ENCODE peak calls at places on chromosome 15, in six cellular contexts. One of them, this sample, is unnamed.

GRCh38 chr15:73530649-73531048 is 87.7 kb downstream of the REC114 start:
- DNase-seq in cardiac muscle cell: no peak
- DNase-seq in GM23248: no peak
- DNase-seq in right atrium auricular region: no peak
- DNase-seq in HepG2: no peak
- DNase-seq in A549: no peak
- DNase-seq in this sample: no peak

GRCh38 chr15:67124111-67124510 is 58.7 kb downstream of the SMAD3 start:
- DNase-seq in cardiac muscle cell: no peak
- DNase-seq in GM23248: peak; percentile 30
- DNase-seq in right atrium auricular region: no peak
- DNase-seq in HepG2: no peak
- DNase-seq in A549: no peak
- DNase-seq in this sample: no peak

GRCh38 chr15:52281085-52282035 is 14.2 kb downstream of the MYO5C start:
- DNase-seq in cardiac muscle cell: no peak
- DNase-seq in GM23248: peak; percentile 35
- DNase-seq in right atrium auricular region: no peak
- DNase-seq in HepG2: peak; percentile 89
- DNase-seq in A549: no peak
- DNase-seq in this sample: no peak

GRCh38 chr15:69857686-69858391 is 239.9 kb downstream of the TLE3 start:
- DNase-seq in cardiac muscle cell: no peak
- DNase-seq in GM23248: no peak
- DNase-seq in right atrium auricular region: no peak
- DNase-seq in HepG2: no peak
- DNase-seq in A549: no peak
- DNase-seq in this sample: no peak

GRCh38 chr15:82894971-82895520 is 57.5 kb downstream of the HOMER2 start:
- DNase-seq in cardiac muscle cell: no peak
- DNase-seq in GM23248: peak; percentile 33
- DNase-seq in right atrium auricular region: no peak
- DNase-seq in HepG2: no peak
- DNase-seq in A549: no peak
- DNase-seq in this sample: no peak

GRCh38 chr15:70569139-70569717 is 194.1 kb downstream of the UACA start:
- DNase-seq in cardiac muscle cell: peak; percentile 79
- DNase-seq in GM23248: peak; percentile 61
- DNase-seq in right atrium auricular region: no peak
- DNase-seq in HepG2: peak; percentile 68
- DNase-seq in A549: peak; percentile 67
- DNase-seq in this sample: peak; percentile 49

GRCh38 chr15:99987119-99987506 is 253.9 kb upstream of the LYSMD4 start:
- DNase-seq in cardiac muscle cell: no peak
- DNase-seq in GM23248: no peak
- DNase-seq in right atrium auricular region: no peak
- DNase-seq in HepG2: no peak
- DNase-seq in A549: no peak
- DNase-seq in this sample: no peak

GRCh38 chr15:69906256-69907185 is 191.2 kb downstream of the TLE3 start:
- DNase-seq in cardiac muscle cell: no peak
- DNase-seq in GM23248: no peak
- DNase-seq in right atrium auricular region: no peak
- DNase-seq in HepG2: no peak
- DNase-seq in A549: no peak
- DNase-seq in this sample: peak; percentile 82

GRCh38 chr15:67080900-67081431 is 15.6 kb downstream of the SMAD3 start:
- DNase-seq in cardiac muscle cell: peak; percentile 67
- DNase-seq in GM23248: peak; percentile 98
- DNase-seq in right atrium auricular region: no peak
- DNase-seq in HepG2: no peak
- DNase-seq in A549: no peak
- DNase-seq in this sample: no peak

GRCh38 chr15:69474291-69474690 is 21.7 kb downstream of the RPLP1 start:
- DNase-seq in cardiac muscle cell: no peak
- DNase-seq in GM23248: peak; percentile 83
- DNase-seq in right atrium auricular region: no peak
- DNase-seq in HepG2: no peak
- DNase-seq in A549: no peak
- DNase-seq in this sample: no peak

GRCh38 chr15:81298606-81299005 is 25.3 kb downstream of the STARD5 start:
- DNase-seq in cardiac muscle cell: no peak
- DNase-seq in GM23248: no peak
- DNase-seq in right atrium auricular region: no peak
- DNase-seq in HepG2: no peak
- DNase-seq in A549: no peak
- DNase-seq in this sample: no peak

GRCh38 chr15:51917493-51917892 is 54.1 kb downstream of the LEO1 start:
- DNase-seq in cardiac muscle cell: peak; percentile 44
- DNase-seq in GM23248: peak; percentile 29
- DNase-seq in right atrium auricular region: no peak
- DNase-seq in HepG2: peak; percentile 50
- DNase-seq in A549: peak; percentile 44
- DNase-seq in this sample: peak; percentile 47

GRCh38 chr15:44066211-44066827 is 128.8 kb downstream of the FRMD5 start:
- DNase-seq in cardiac muscle cell: peak; percentile 87
- DNase-seq in GM23248: peak; percentile 82
- DNase-seq in right atrium auricular region: no peak
- DNase-seq in HepG2: peak; percentile 71
- DNase-seq in A549: peak; percentile 24
- DNase-seq in this sample: peak; percentile 46

GRCh38 chr15:67406257-67406861 is 114.6 kb upstream of the C15orf61 start:
- DNase-seq in cardiac muscle cell: peak; percentile 15
- DNase-seq in GM23248: peak; percentile 13
- DNase-seq in right atrium auricular region: no peak
- DNase-seq in HepG2: no peak
- DNase-seq in A549: no peak
- DNase-seq in this sample: no peak

GRCh38 chr15:87764461-87765236 is 491.9 kb downstream of the NTRK3 start:
- DNase-seq in cardiac muscle cell: peak; percentile 62
- DNase-seq in GM23248: peak; percentile 85
- DNase-seq in right atrium auricular region: no peak
- DNase-seq in HepG2: no peak
- DNase-seq in A549: no peak
- DNase-seq in this sample: no peak

GRCh38 chr15:88498991-88499390 is 31.5 kb downstream of the MRPS11 start:
- DNase-seq in cardiac muscle cell: no peak
- DNase-seq in GM23248: no peak
- DNase-seq in right atrium auricular region: no peak
- DNase-seq in HepG2: no peak
- DNase-seq in A549: no peak
- DNase-seq in this sample: no peak

GRCh38 chr15:88604381-88604951 is 16.7 kb upstream of the AEN start:
- DNase-seq in cardiac muscle cell: no peak
- DNase-seq in GM23248: no peak
- DNase-seq in right atrium auricular region: no peak
- DNase-seq in HepG2: no peak
- DNase-seq in A549: no peak
- DNase-seq in this sample: no peak

GRCh38 chr15:67792250-67792942 is 32.9 kb upstream of the SKOR1 start:
- DNase-seq in cardiac muscle cell: no peak
- DNase-seq in GM23248: no peak
- DNase-seq in right atrium auricular region: no peak
- DNase-seq in HepG2: no peak
- DNase-seq in A549: no peak
- DNase-seq in this sample: no peak

GRCh38 chr15:59622289-59622688 is 10.7 kb downstream of the GCNT3 start:
- DNase-seq in cardiac muscle cell: peak; percentile 48
- DNase-seq in GM23248: peak; percentile 67
- DNase-seq in right atrium auricular region: no peak
- DNase-seq in HepG2: peak; percentile 79
- DNase-seq in A549: peak; percentile 96
- DNase-seq in this sample: peak; percentile 76

GRCh38 chr15:70196314-70197291 is 98.9 kb upstream of the TLE3 start:
- DNase-seq in cardiac muscle cell: peak; percentile 97
- DNase-seq in GM23248: peak; percentile 92
- DNase-seq in right atrium auricular region: no peak
- DNase-seq in HepG2: peak; percentile 89
- DNase-seq in A549: no peak
- DNase-seq in this sample: peak; percentile 73

GRCh38 chr15:22942877-22943276 is 37.3 kb downstream of the CYFIP1 start:
- DNase-seq in cardiac muscle cell: no peak
- DNase-seq in GM23248: no peak
- DNase-seq in right atrium auricular region: no peak
- DNase-seq in HepG2: no peak
- DNase-seq in A549: no peak
- DNase-seq in this sample: no peak

GRCh38 chr15:69789648-69790393 is 307.9 kb downstream of the TLE3 start:
- DNase-seq in cardiac muscle cell: no peak
- DNase-seq in GM23248: no peak
- DNase-seq in right atrium auricular region: peak; percentile 47
- DNase-seq in HepG2: no peak
- DNase-seq in A549: no peak
- DNase-seq in this sample: no peak

GRCh38 chr15:67574981-67575632 is 32.6 kb downstream of the MAP2K5 start:
- DNase-seq in cardiac muscle cell: peak; percentile 1
- DNase-seq in GM23248: peak; percentile 15
- DNase-seq in right atrium auricular region: no peak
- DNase-seq in HepG2: no peak
- DNase-seq in A549: no peak
- DNase-seq in this sample: no peak

GRCh38 chr15:82043726-82044372 is 2.0 kb downstream of the MEX3B start:
- DNase-seq in cardiac muscle cell: peak; percentile 20
- DNase-seq in GM23248: peak; percentile 75
- DNase-seq in right atrium auricular region: no peak
- DNase-seq in HepG2: no peak
- DNase-seq in A549: no peak
- DNase-seq in this sample: peak; percentile 62

GRCh38 chr15:31337352-31338031 is 10.9 kb downstream of the KLF13 start:
- DNase-seq in cardiac muscle cell: no peak
- DNase-seq in GM23248: no peak
- DNase-seq in right atrium auricular region: no peak
- DNase-seq in HepG2: no peak
- DNase-seq in A549: no peak
- DNase-seq in this sample: no peak
- H3K4me3 ChIP-seq in cardiac muscle cell: no peak overlapping the region
- H3K4me3 ChIP-seq in GM23248: no peak overlapping the region
- H3K4me3 ChIP-seq in right atrium auricular region: no peak overlapping the region
- H3K4me3 ChIP-seq in HepG2: no peak overlapping the region
- H3K4me3 ChIP-seq in A549: no peak overlapping the region
- H3K4me3 ChIP-seq in this sample: no peak overlapping the region

GRCh38 chr15:27639595-27639994 is 459.5 kb downstream of the OCA2 start:
- DNase-seq in cardiac muscle cell: no peak
- DNase-seq in GM23248: no peak
- DNase-seq in right atrium auricular region: no peak
- DNase-seq in HepG2: no peak
- DNase-seq in A549: no peak
- DNase-seq in this sample: no peak

GRCh38 chr15:27638950-27639349 is 460.2 kb downstream of the OCA2 start:
- DNase-seq in cardiac muscle cell: no peak
- DNase-seq in GM23248: no peak
- DNase-seq in right atrium auricular region: no peak
- DNase-seq in HepG2: no peak
- DNase-seq in A549: no peak
- DNase-seq in this sample: no peak

DNA sequence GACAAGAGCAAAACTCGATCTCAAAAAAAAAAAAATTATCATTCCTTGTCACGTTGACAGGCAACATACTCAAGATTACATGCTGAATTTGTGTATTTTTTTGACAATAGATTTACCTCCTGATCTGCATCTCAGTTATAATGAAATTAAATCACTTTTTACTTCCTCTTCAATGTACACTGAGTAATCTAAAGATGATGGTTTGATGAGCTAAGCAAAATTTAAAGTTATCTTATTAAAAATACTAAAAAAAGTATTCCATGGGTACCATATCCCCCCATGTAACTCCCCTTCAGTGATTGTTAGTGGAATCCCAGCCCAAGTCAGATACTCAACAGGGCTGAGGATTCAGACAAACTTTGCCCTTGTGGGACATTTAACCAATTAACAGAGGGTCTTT is 463.2 kb downstream of the OCA2 start:
- DNase-seq in cardiac muscle cell: no peak
- DNase-seq in GM23248: no peak
- DNase-seq in right atrium auricular region: no peak
- DNase-seq in HepG2: no peak
- DNase-seq in A549: no peak
- DNase-seq in this sample: no peak
- H3K9me3 ChIP-seq in cardiac muscle cell: no peaks in the 10 kb centered on the region
- H3K9me3 ChIP-seq in GM23248: no peaks in the 10 kb centered on the region
- H3K9me3 ChIP-seq in right atrium auricular region: no peaks in the 10 kb centered on the region
- H3K9me3 ChIP-seq in HepG2: no peaks in the 10 kb centered on the region
- H3K9me3 ChIP-seq in A549: peaks cover 15% of the 10 kb centered on the region
- H3K9me3 ChIP-seq in this sample: no peaks in the 10 kb centered on the region

DNA sequence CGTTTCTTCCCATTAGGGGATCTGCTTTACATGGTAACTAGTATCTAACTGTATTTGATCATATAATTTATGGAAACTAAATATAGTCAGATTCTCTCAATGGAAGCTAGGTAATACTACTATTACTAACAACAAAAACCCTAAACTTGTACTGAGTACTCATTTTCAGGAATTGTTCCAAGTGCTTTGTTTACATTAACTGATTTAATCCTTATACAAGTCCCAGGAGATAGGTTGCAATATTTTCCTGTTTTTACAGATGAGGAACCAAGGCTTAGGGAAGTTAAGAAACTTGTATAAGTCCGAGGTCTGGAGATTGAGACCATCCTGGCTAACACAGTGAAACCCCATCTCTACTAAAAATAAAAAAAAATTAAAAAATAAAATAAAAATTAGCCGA is 7.4 kb upstream of the MTHFS start:
- DNase-seq in cardiac muscle cell: peak; percentile 32
- DNase-seq in GM23248: peak; percentile 9
- DNase-seq in right atrium auricular region: no peak
- DNase-seq in HepG2: no peak
- DNase-seq in A549: no peak
- DNase-seq in this sample: no peak
- H3K4me1 ChIP-seq in cardiac muscle cell: peaks cover 20% of the 10 kb centered on the region
- H3K4me1 ChIP-seq in GM23248: peaks cover 5% of the 10 kb centered on the region
- H3K4me1 ChIP-seq in right atrium auricular region: no peaks in the 10 kb centered on the region
- H3K4me1 ChIP-seq in HepG2: peaks cover 14% of the 10 kb centered on the region
- H3K4me1 ChIP-seq in A549: peaks cover 21% of the 10 kb centered on the region
- H3K4me1 ChIP-seq in this sample: no peaks in the 10 kb centered on the region

GRCh38 chr15:85642054-85642692 is 152.6 kb downstream of the KLHL25 start:
- DNase-seq in cardiac muscle cell: no peak
- DNase-seq in GM23248: peak; percentile 13
- DNase-seq in right atrium auricular region: no peak
- DNase-seq in HepG2: no peak
- DNase-seq in A549: no peak
- DNase-seq in this sample: no peak

GRCh38 chr15:85646538-85647091 is 148.1 kb downstream of the KLHL25 start:
- DNase-seq in cardiac muscle cell: no peak
- DNase-seq in GM23248: peak; percentile 84
- DNase-seq in right atrium auricular region: no peak
- DNase-seq in HepG2: no peak
- DNase-seq in A549: no peak
- DNase-seq in this sample: no peak

GRCh38 chr15:85639752-85640381 is 154.9 kb downstream of the KLHL25 start:
- DNase-seq in cardiac muscle cell: peak; percentile 50
- DNase-seq in GM23248: peak; percentile 93
- DNase-seq in right atrium auricular region: no peak
- DNase-seq in HepG2: no peak
- DNase-seq in A549: no peak
- DNase-seq in this sample: no peak

DNA sequence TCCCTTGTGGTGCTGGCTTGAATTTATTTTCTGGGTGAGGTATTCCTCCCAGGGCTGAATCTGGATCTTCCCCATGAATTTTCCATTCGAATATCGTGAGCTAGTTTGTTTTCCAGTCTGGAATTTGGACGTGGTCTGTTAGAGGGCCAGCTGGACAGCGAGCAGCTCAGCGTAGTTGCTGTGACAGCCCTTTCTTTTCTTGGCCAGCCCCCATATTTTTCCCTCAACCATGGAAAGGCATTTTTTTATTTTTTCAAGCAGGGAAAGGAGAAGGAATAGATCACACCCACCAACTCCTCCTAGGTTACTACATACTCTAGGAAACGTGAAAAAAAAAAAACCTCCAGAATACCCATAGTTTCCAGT is 152.0 kb downstream of the KLHL25 start:
- DNase-seq in cardiac muscle cell: peak; percentile 89
- DNase-seq in GM23248: peak; percentile 75
- DNase-seq in right atrium auricular region: peak; percentile 83
- DNase-seq in HepG2: no peak
- DNase-seq in A549: no peak
- DNase-seq in this sample: no peak
- H3K4me3 ChIP-seq in cardiac muscle cell: no peak overlapping the region
- H3K4me3 ChIP-seq in GM23248: peak overlapping the region; percentile 60
- H3K4me3 ChIP-seq in right atrium auricular region: peak overlapping the region; percentile 10
- H3K4me3 ChIP-seq in HepG2: no peak overlapping the region
- H3K4me3 ChIP-seq in A549: no peak overlapping the region
- H3K4me3 ChIP-seq in this sample: no peak overlapping the region